ENCODE peak calls at places on chromosome X, in five cellular contexts. V is left ventricle myocardium inferior, K is A549, R is HFF-Myc, X is WERI-Rb-1. W is an unnamed sample.

GRCh38 chrX:53321216-53321942 is 40.0 kb upstream of the IQSEC2 start:
- DNase-seq in K (no peak), V (no peak), R (no peak), X (no peak), W (no peak)

GRCh38 chrX:24285082-24285481 is 28.8 kb downstream of the SUPT20HL2 start:
- DNase-seq in V (no peak), R (no peak), K (peak), X (no peak), W (no peak)

GRCh38 chrX:71543316-71543715 is 10.4 kb downstream of the OGT start:
- DNase-seq in K (peak), V (no peak), R (no peak), X (no peak), W (no peak)

GRCh38 chrX:13901354-13901753 is 84.5 kb upstream of the GPM6B start:
- DNase-seq in V (no peak), R (no peak), X (no peak), K (no peak), W (no peak)

GRCh38 chrX:122517781-122518180 is 666.3 kb upstream of the GRIA3 start:
- DNase-seq in R (no peak), X (no peak), K (no peak), V (no peak), W (no peak)

GRCh38 chrX:110086916-110087484 is 84.1 kb downstream of the TMEM164 start:
- DNase-seq in X (no peak), R (no peak), K (peak), V (no peak), W (peak)

GRCh38 chrX:107542500-107542899 is 85.8 kb upstream of the PRPS1 start:
- DNase-seq in K (peak), R (no peak), V (no peak), X (peak), W (no peak)

GRCh38 chrX:20507901-20508620 is 241.4 kb upstream of the RPS6KA3 start:
- DNase-seq in V (no peak), X (no peak), R (no peak), K (no peak), W (no peak)

GRCh38 chrX:13467243-13467642 is 102.2 kb upstream of the EGFL6 start:
- DNase-seq in X (no peak), R (no peak), V (no peak), K (no peak), W (no peak)

GRCh38 chrX:47620303-47620685 is 637 bp upstream of the SYN1 start:
- DNase-seq in X (no peak), R (no peak), V (no peak), K (no peak), W (no peak)

GRCh38 chrX:47618923-47619485 is 653 bp downstream of the SYN1 start:
- DNase-seq in K (no peak), X (no peak), V (no peak), R (no peak), W (no peak)

GRCh38 chrX:47623540-47624027 is 3.9 kb upstream of the SYN1 start:
- DNase-seq in V (peak), R (peak), X (no peak), K (peak), W (peak)

GRCh38 chrX:47619486-47620302 is at the start of gene SYN1:
- DNase-seq in K (peak), X (peak), R (peak), V (peak), W (no peak)

DNA sequence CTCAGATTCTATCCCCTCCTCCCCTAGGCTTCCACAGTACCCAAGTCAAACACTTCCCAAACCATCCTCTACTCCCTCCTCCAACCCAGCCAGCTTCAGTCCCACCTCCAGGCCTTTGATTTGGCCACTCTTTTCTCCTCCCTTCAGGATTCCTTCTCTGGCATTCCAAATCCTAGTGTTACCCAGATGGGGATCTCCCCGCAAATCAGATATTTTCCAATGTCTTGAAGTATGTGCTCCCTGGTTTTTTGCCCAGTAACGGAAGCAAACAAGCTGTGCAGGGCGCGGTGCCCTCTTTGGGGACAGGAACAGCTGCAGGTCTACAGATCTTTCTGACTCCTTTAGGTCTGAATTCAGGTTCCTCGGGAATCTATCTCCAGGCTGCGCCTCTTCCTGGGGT is 2.2 kb upstream of the SYN1 start:
- DNase-seq in R (no peak), X (no peak), K (no peak), V (no peak), W (no peak)
- TF ChIP-seq CTCF in R (no peak), X (no peak), K (no peak), V (no peak), W (no peak)

DNA sequence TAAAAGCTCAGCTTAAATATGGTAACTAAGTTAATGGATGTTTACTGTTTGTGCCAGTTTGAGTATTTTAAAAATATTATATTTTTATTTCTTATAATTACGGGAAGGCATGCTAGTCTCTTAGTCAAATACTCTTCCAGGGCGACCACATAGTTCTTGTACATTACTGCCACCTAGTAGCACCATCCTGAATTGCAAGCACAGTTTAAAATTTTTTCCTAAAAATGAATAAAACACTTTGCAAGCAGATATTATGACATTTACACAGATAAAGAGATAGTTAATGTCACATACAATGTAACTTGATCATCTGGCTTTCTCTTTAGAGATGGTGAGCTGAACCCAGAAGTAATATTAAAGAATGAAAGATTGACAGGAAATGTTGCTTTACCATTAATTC is 11.5 kb downstream of the NDP start:
- DNase-seq in R (no peak), X (no peak), K (peak), V (no peak), W (no peak)
- TF ChIP-seq CTCF in R (no peak), X (no peak), K (peak), V (no peak), W (peak)

GRCh38 chrX:56802921-56803848 is 74.1 kb downstream of the NBDY start:
- DNase-seq in X (peak), V (peak), R (no peak), K (no peak), W (peak)

GRCh38 chrX:56805399-56805798 is 76.4 kb downstream of the NBDY start:
- DNase-seq in K (no peak), X (no peak), R (no peak), V (no peak), W (no peak)

GRCh38 chrX:56802428-56802827 is 73.4 kb downstream of the NBDY start:
- DNase-seq in X (no peak), R (no peak), K (no peak), V (no peak), W (no peak)

GRCh38 chrX:56804867-56805266 is 75.8 kb downstream of the NBDY start:
- DNase-seq in K (no peak), R (no peak), V (no peak), X (no peak), W (no peak)

DNA sequence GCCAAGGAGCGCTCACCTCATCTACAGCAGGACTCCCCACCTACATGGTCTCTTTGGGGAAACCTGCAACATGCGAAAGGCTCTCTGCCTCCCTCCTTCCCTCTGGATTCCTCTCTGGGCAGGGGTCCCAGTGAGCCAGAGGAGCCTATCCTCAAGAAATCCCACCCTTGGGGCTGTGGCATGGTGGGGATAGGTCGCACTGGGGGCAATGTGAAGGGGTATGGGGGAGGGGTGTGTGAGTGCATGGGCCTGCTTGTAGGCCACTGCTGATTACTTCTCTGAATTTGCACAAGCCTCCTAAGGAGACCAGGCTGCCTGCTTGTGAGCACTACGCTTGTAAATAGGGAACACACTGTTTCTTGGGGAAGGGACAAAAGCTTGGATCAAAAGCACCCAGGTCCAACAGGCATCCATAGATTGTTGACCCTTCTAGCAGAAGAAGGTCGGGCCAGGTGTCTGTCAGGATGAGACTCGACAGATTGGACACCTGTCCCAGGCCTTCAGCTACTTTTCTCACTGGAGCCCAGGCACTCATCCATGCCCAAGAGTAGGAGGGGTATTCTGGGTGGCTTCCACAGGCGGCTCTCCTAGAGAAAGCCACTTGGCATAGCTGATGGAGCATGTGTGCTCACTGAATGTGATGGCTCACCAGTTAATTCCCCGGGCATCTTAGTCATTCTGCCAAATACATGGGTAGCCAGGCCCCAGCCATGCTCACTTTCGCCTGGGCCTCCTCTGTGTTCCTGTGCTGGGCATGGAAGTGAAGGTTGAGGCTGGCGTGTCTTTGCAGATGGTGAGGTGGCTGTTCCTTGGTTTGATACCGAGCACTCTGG is 75.0 kb downstream of the NBDY start:
- DNase-seq in V (no peak), R (no peak), K (no peak), X (no peak), W (no peak)
- TF ChIP-seq CTCF in V (no peak), R (no peak), K (no peak), X (no peak), W (no peak)

GRCh38 chrX:154986826-154987575 is 35.5 kb downstream of the F8 start:
- DNase-seq in R (no peak), K (peak), V (no peak), X (no peak), W (no peak)
- TF ChIP-seq CTCF in R (no peak), K (peak), V (peak), X (no peak), W (no peak)